ENCODE peak calls at places on chromosomes 13 and 19, in seven cellular contexts. N, J, H, G, C, Q and R are unnamed samples.

GRCh38 chr13:50531917-50532899 is 311.3 kb downstream of the DLEU7 start:
- DNase-seq in H (no peak), C (peak), G (no peak), Q (no peak), J (no peak), N (no peak), R (no peak)

GRCh38 chr13:98853791-98854191 is 101.3 kb upstream of the SLC15A1 start:
- DNase-seq in Q (peak), J (no peak), G (no peak), N (no peak), H (peak), C (no peak), R (no peak)

GRCh38 chr19:44883962-44884361 is 7.1 kb upstream of the TOMM40 start:
- DNase-seq in G (no peak), Q (no peak), N (no peak), J (no peak), H (no peak), C (no peak), R (no peak)

GRCh38 chr19:32798201-32798600 is 71.4 kb downstream of the SLC7A9 start:
- DNase-seq in C (no peak), Q (no peak), G (no peak), J (no peak), H (no peak), N (no peak), R (no peak)

GRCh38 chr13:109672545-109672944 is 113.8 kb downstream of the IRS2 start:
- DNase-seq in H (no peak), G (no peak), C (no peak), Q (no peak), N (no peak), J (no peak), R (no peak)

GRCh38 chr13:89968468-89968867 is 1379.0 kb upstream of the MIR17HG start:
- DNase-seq in G (no peak), H (no peak), Q (no peak), C (no peak), J (no peak), N (no peak), R (no peak)

GRCh38 chr13:28636677-28637317 is 22.1 kb upstream of the POMP start:
- DNase-seq in J (peak), N (peak), C (peak), Q (peak), H (no peak), G (peak), R (no peak)

GRCh38 chr19:6608950-6609349 is 18.0 kb upstream of the CD70 start:
- DNase-seq in J (no peak), N (no peak), C (no peak), H (no peak), G (no peak), Q (no peak), R (no peak)

GRCh38 chr19:44356383-44357111 is at the start of gene ZNF112:
- DNase-seq in C (peak), Q (peak), G (peak), N (peak), H (peak), J (peak), R (peak)